ENCODE peak calls at places on chromosomes 7 and 10, in four cellular contexts. K is anterior cingulate cortex, B is neural progenitor cell, P is suprapubic skin. H is an unnamed sample.
A peak's percentile ranks its signal among the peaks of the same experiment; 100 is the strongest.

GRCh38 chr7:55325371-55325792 is 39.8 kb upstream of the LANCL2 start:
- DNase-seq in B (no peak), K (no peak), P (no peak), H (no peak)

GRCh38 chr7:103989200-103989784 is at the start of gene RELN:
- DNase-seq in K (no peak), P (no peak), B (peak; percentile 74), H (no peak)

GRCh38 chr10:27564880-27565279 is 60.8 kb downstream of the RAB18 start:
- DNase-seq in B (no peak), K (no peak), P (no peak), H (no peak)

GRCh38 chr7:70042533-70042932 is 444.3 kb downstream of the AUTS2 start:
- DNase-seq in K (no peak), B (no peak), P (no peak), H (no peak)

GRCh38 chr7:129332354-129333056 is 101.7 kb upstream of the STRIP2 start:
- DNase-seq in P (no peak), B (no peak), K (no peak), H (no peak)

GRCh38 chr7:44867073-44867990 is 18.0 kb downstream of the PURB start:
- DNase-seq in K (no peak), P (no peak), B (no peak), H (no peak)

GRCh38 chr10:91462423-91462822 is 52.3 kb downstream of the HECTD2 start:
- DNase-seq in B (no peak), P (no peak), K (no peak), H (no peak)

GRCh38 chr7:2527505-2528464 is 8.2 kb downstream of the LFNG start:
- DNase-seq in P (no peak), K (no peak), B (no peak), H (no peak)

GRCh38 chr7:7920481-7920880 is 48.1 kb upstream of the GLCCI1 start:
- DNase-seq in B (peak; percentile 36), P (no peak), K (no peak), H (no peak)

GRCh38 chr10:115082521-115082920 is 10.6 kb upstream of the ATRNL1 start:
- DNase-seq in P (no peak), K (no peak), B (no peak), H (no peak)

GRCh38 chr7:141617280-141617679 is 66.1 kb downstream of the AGK start:
- DNase-seq in P (no peak), K (no peak), B (no peak), H (no peak)

GRCh38 chr10:72019085-72019876 is 55.1 kb downstream of the CHST3 start:
- DNase-seq in K (no peak), P (no peak), B (no peak), H (no peak)

GRCh38 chr7:139855498-139856270 is 26.6 kb downstream of the TBXAS1 start:
- DNase-seq in P (no peak), K (no peak), B (no peak), H (no peak)

GRCh38 chr7:44618754-44619153 is 12.3 kb downstream of the OGDH start:
- DNase-seq in P (peak; percentile 52), K (no peak), B (no peak), H (no peak)

GRCh38 chr7:152872061-152872744 is 112.7 kb downstream of the ACTR3B start:
- DNase-seq in B (no peak), K (no peak), P (no peak), H (no peak)

GRCh38 chr7:46508541-46508940 is 587.5 kb upstream of the IGFBP3 start:
- DNase-seq in K (no peak), P (no peak), B (no peak), H (no peak)

GRCh38 chr10:43667317-43667731 is 18.6 kb upstream of the ZNF32 start:
- DNase-seq in K (no peak), B (peak; percentile 69), P (no peak), H (no peak)

H was measured in brain pericyte.